ENCODE peak calls at places on chromosomes 7 and 10, in ten cellular contexts. D, M, F, S, W, O, K, Q, I and L are unnamed samples.

GRCh38 chr10:126315471-126316177 is 72.7 kb downstream of the ADAM12 start:
- DNase-seq in D (no peak), M (no peak), F (no peak), S (no peak), W (no peak), O (no peak), K (no peak), Q (no peak), I (no peak), L (no peak)

GRCh38 chr10:71771821-71772617 is 1.3 kb downstream of the VSIR start:
- DNase-seq in D (peak), M (peak), F (peak), S (peak), W (peak), O (peak), K (peak), Q (no peak), I (no peak), L (peak)

GRCh38 chr10:72344932-72345331 is 9.8 kb downstream of the DNAJB12 start:
- DNase-seq in D (no peak), M (peak), F (peak), S (no peak), W (no peak), O (peak), K (no peak), Q (no peak), I (no peak), L (no peak)

GRCh38 chr7:18566205-18566604 is 70.7 kb downstream of the HDAC9 start:
- DNase-seq in D (no peak), M (no peak), F (no peak), S (no peak), W (no peak), O (no peak), K (no peak), Q (no peak), I (no peak), L (no peak)

GRCh38 chr7:144656960-144657359 is 178.9 kb downstream of the TPK1 start:
- DNase-seq in D (no peak), M (no peak), F (no peak), S (no peak), W (no peak), O (no peak), K (no peak), Q (no peak), I (no peak), L (no peak)

GRCh38 chr10:62264702-62265436 is 3.8 kb downstream of the RTKN2 start:
- DNase-seq in D (no peak), M (no peak), F (peak), S (peak), W (no peak), O (no peak), K (no peak), Q (peak), I (peak), L (no peak)

GRCh38 chr7:123401295-123401694 is 133.1 kb downstream of the IQUB start:
- DNase-seq in D (no peak), M (no peak), F (no peak), S (no peak), W (no peak), O (no peak), K (no peak), Q (no peak), I (no peak), L (no peak)

GRCh38 chr7:50530771-50531170 is 34.4 kb downstream of the DDC start:
- DNase-seq in D (no peak), M (no peak), F (no peak), S (no peak), W (no peak), O (no peak), K (no peak), Q (no peak), I (no peak), L (no peak)

GRCh38 chr7:149869867-149870266 is 3.9 kb upstream of the ATP6V0E2 start:
- DNase-seq in D (no peak), M (peak), F (peak), S (no peak), W (no peak), O (no peak), K (no peak), Q (peak), I (no peak), L (no peak)

GRCh38 chr7:16989883-16990413 is 108.2 kb upstream of the AGR3 start:
- DNase-seq in D (no peak), M (no peak), F (peak), S (peak), W (no peak), O (no peak), K (no peak), Q (no peak), I (no peak), L (no peak)

GRCh38 chr10:74576586-74576985 is 249.8 kb upstream of the KAT6B start:
- DNase-seq in D (no peak), M (no peak), F (no peak), S (no peak), W (no peak), O (no peak), K (no peak), Q (no peak), I (no peak), L (no peak)

GRCh38 chr7:107230334-107230733 is 61.5 kb downstream of the HBP1 start:
- DNase-seq in D (no peak), M (no peak), F (no peak), S (peak), W (no peak), O (no peak), K (no peak), Q (no peak), I (no peak), L (no peak)

GRCh38 chr7:57867884-57868701 is 418.1 kb downstream of the ZNF716 start:
- DNase-seq in D (no peak), M (no peak), F (peak), S (no peak), W (no peak), O (no peak), K (no peak), Q (no peak), I (peak), L (no peak)

GRCh38 chr10:54667136-54667535 is 133.9 kb downstream of the PCDH15 start:
- DNase-seq in D (no peak), M (no peak), F (no peak), S (no peak), W (no peak), O (no peak), K (no peak), Q (no peak), I (no peak), L (no peak)

GRCh38 chr10:96695366-96695765 is 24.9 kb downstream of the PIK3AP1 start:
- DNase-seq in D (no peak), M (peak), F (no peak), S (no peak), W (no peak), O (no peak), K (no peak), Q (no peak), I (no peak), L (no peak)

GRCh38 chr7:44291066-44291732 is 34.2 kb downstream of the CAMK2B start:
- DNase-seq in D (no peak), M (no peak), F (peak), S (no peak), W (peak), O (no peak), K (no peak), Q (peak), I (no peak), L (peak)